ENCODE peak calls at places on chromosomes 4 and X, in six cellular contexts. V is kidney, D is pancreas, F is adrenal gland, S is psoas muscle, K is ovary. R is an unnamed sample. For H3K4me1, the result is how much of the 10 kb centered on the place peaks cover.

GRCh38 chrX:134513091-134513490 is 53.1 kb downstream of the HPRT1 start:
- DNase-seq in V (no peak), D (no peak), F (no peak), S (no peak), K (no peak), R (no peak)

GRCh38 chrX:11531226-11531625 is 134.5 kb downstream of the ARHGAP6 start:
- DNase-seq in V (no peak), D (no peak), F (no peak), S (no peak), K (no peak), R (no peak)

GRCh38 chr4:107060388-107060787 is 24.3 kb upstream of the DKK2 start:
- DNase-seq in V (no peak), D (no peak), F (no peak), S (no peak), K (no peak), R (no peak)

GRCh38 chr4:158850800-158851644 is 82.2 kb downstream of the FNIP2 start:
- DNase-seq in V (no peak), D (no peak), F (no peak), S (no peak), K (no peak), R (no peak)

GRCh38 chr4:149077142-149077541 is 634.9 kb upstream of the NR3C2 start:
- DNase-seq in V (no peak), D (no peak), F (no peak), S (no peak), K (no peak), R (no peak)

GRCh38 chrX:40173662-40174593 is 76.2 kb upstream of the BCOR start:
- DNase-seq in V (no peak), D (peak), F (peak), S (peak), K (peak), R (peak)

GRCh38 chr4:99832313-99832712 is 15.7 kb downstream of the DAPP1 start:
- DNase-seq in V (no peak), D (no peak), F (no peak), S (no peak), K (no peak), R (no peak)

GRCh38 chrX:19852014-19853005 is 35.1 kb downstream of the SH3KBP1 start:
- DNase-seq in V (no peak), D (no peak), F (peak), S (no peak), K (no peak), R (no peak)

GRCh38 chrX:2320580-2321327 is 180.0 kb downstream of the DHRSX start:
- DNase-seq in V (no peak), D (peak), F (peak), S (peak), K (no peak), R (peak)

GRCh38 chr4:26362745-26363439 is 42.1 kb downstream of the RBPJ start:
- DNase-seq in V (no peak), D (no peak), F (no peak), S (no peak), K (no peak), R (no peak)

GRCh38 chr4:120926358-120927025 is 4.0 kb upstream of the PRDM5 start:
- DNase-seq in V (no peak), D (no peak), F (no peak), S (no peak), K (no peak), R (no peak)

GRCh38 chr4:176448761-176449160 is 129.0 kb downstream of the SPCS3 start:
- DNase-seq in V (no peak), D (no peak), F (no peak), S (no peak), K (no peak), R (no peak)

GRCh38 chrX:86047174-86047991 is at the start of gene CHM:
- DNase-seq in V (peak), D (peak), F (peak), S (peak), K (peak), R (peak)

GRCh38 chr4:110449947-110450346 is 26.0 kb upstream of the ENPEP start:
- DNase-seq in V (no peak), D (no peak), F (no peak), S (no peak), K (no peak), R (no peak)

GRCh38 chr4:177393236-177393635 is 49.0 kb downstream of the AGA start:
- DNase-seq in V (no peak), D (no peak), F (no peak), S (no peak), K (no peak), R (no peak)

GRCh38 chr4:108060164-108060563 is 70.5 kb downstream of the HADH start:
- DNase-seq in V (no peak), D (no peak), F (peak), S (no peak), K (no peak), R (no peak)

GRCh38 chr4:37737456-37737855 is 51.3 kb upstream of the RELL1 start:
- DNase-seq in V (no peak), D (no peak), F (no peak), S (no peak), K (no peak), R (no peak)

GRCh38 chrX:49171752-49172279 is at the start of gene PLP2:
- DNase-seq in V (peak), D (peak), F (peak), S (peak), K (peak), R (peak)

GRCh38 chrX:10072786-10073568 is 83.8 kb upstream of the CLCN4 start:
- DNase-seq in V (no peak), D (no peak), F (no peak), S (no peak), K (no peak), R (no peak)

GRCh38 chr4:88010921-88011320 is 3.5 kb downstream of the PKD2 start:
- DNase-seq in V (no peak), D (no peak), F (no peak), S (no peak), K (no peak), R (no peak)

GRCh38 chrX:150792949-150793527 is 99.8 kb downstream of the MTMR1 start:
- DNase-seq in V (no peak), D (no peak), F (no peak), S (no peak), K (no peak), R (no peak)

GRCh38 chr4:158837527-158838141 is 68.8 kb downstream of the FNIP2 start:
- DNase-seq in V (no peak), D (peak), F (no peak), S (no peak), K (no peak), R (no peak)

GRCh38 chr4:185587444-185588161 is 52.3 kb upstream of the PDLIM3 start:
- DNase-seq in V (peak), D (no peak), F (no peak), S (peak), K (no peak), R (peak)

GRCh38 chr4:98673282-98673644 is 14.9 kb upstream of the TSPAN5 start:
- DNase-seq in V (no peak), D (no peak), F (no peak), S (no peak), K (no peak), R (no peak)

GRCh38 chr4:156583265-156583664 is 388.3 kb downstream of the PDGFC start:
- DNase-seq in V (no peak), D (no peak), F (no peak), S (no peak), K (no peak), R (no peak)

GRCh38 chr4:65670331-65671031 is at the start of gene EPHA5:
- DNase-seq in V (peak), D (peak), F (peak), S (peak), K (peak), R (peak)

GRCh38 chr4:116603096-116603495 is 482.3 kb downstream of the TRAM1L1 start:
- DNase-seq in V (no peak), D (no peak), F (no peak), S (no peak), K (no peak), R (no peak)

GRCh38 chr4:26424143-26424542 is 66.1 kb downstream of the CCKAR start:
- DNase-seq in V (no peak), D (no peak), F (no peak), S (no peak), K (no peak), R (no peak)

GRCh38 chrX:134671207-134671750 is 13.0 kb upstream of the PLAC1 start:
- DNase-seq in V (no peak), D (no peak), F (no peak), S (no peak), K (no peak), R (no peak)

GRCh38 chr4:18593297-18594002 is 571.9 kb upstream of the LCORL start:
- DNase-seq in V (no peak), D (peak), F (peak), S (no peak), K (peak), R (no peak)

GRCh38 chr4:55879224-55879623 is 25.8 kb downstream of the EXOC1 start:
- DNase-seq in V (no peak), D (no peak), F (no peak), S (no peak), K (no peak), R (no peak)

GRCh38 chr4:134812611-134813010 is 611.0 kb upstream of the PABPC4L start:
- DNase-seq in V (no peak), D (no peak), F (no peak), S (no peak), K (no peak), R (no peak)

GRCh38 chrX:72304877-72305276 is 837 bp downstream of the CITED1 start:
- DNase-seq in V (no peak), D (no peak), F (no peak), S (no peak), K (no peak), R (no peak)

GRCh38 chrX:2609431-2610238 is 81.5 kb upstream of the CD99 start:
- DNase-seq in V (no peak), D (no peak), F (no peak), S (no peak), K (no peak), R (peak)

GRCh38 chr4:7244343-7244680 is 52.0 kb downstream of the SORCS2 start:
- DNase-seq in V (peak), D (no peak), F (no peak), S (no peak), K (no peak), R (no peak)

GRCh38 chr4:72255269-72255668 is 223.5 kb downstream of the NPFFR2 start:
- DNase-seq in V (no peak), D (no peak), F (no peak), S (no peak), K (no peak), R (no peak)

GRCh38 chrX:74383611-74384010 is 37.7 kb upstream of the SLC16A2 start:
- DNase-seq in V (no peak), D (peak), F (peak), S (no peak), K (peak), R (no peak)
- TF ChIP-seq CTCF in V (peak), D (peak), F (peak), S (peak), K (no peak), R (peak)

GRCh38 chr4:173370130-173370476 is 651 bp upstream of the SAP30 start:
- DNase-seq in V (peak), D (peak), F (peak), S (peak), K (peak), R (peak)

GRCh38 chr4:173371292-173372192 is 788 bp downstream of the SAP30 start:
- DNase-seq in V (peak), D (peak), F (peak), S (peak), K (peak), R (peak)

GRCh38 chr4:173367946-173368345 is 2.8 kb upstream of the SAP30 start:
- DNase-seq in V (no peak), D (no peak), F (no peak), S (no peak), K (no peak), R (no peak)

GRCh38 chr4:173367285-173367684 is 3.5 kb upstream of the SAP30 start:
- DNase-seq in V (no peak), D (no peak), F (no peak), S (no peak), K (no peak), R (no peak)

GRCh38 chr4:173370477-173371291 is at the start of gene SAP30:
- DNase-seq in V (peak), D (peak), F (peak), S (peak), K (peak), R (peak)
- H3K4me1 ChIP-seq in V (under half), D (under half), F (under half), S (under half), K (under half), R (under half)

DNA sequence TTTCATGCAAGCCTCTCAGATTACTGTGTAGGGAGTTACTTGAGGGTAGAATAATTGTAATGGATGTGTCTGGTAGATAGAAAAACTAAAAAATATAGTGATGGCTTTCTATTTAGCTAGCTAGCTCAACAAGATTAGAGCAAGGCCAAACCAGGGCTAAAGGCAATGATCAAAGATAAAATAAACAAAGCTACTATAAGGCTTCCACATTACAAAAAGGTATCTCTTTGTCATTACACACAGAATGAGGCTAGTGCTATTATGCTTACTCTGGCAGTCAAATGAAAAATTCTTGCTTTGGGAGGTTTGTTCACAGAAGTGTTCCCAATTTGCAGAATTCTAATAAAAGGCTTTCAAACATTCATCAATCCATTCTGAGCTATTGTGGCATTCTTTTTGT is 121.6 kb upstream of the HTR2C start:
- DNase-seq in V (no peak), D (no peak), F (no peak), S (no peak), K (no peak), R (no peak)
- H3K4me3 ChIP-seq in V (no peak), D (no peak), F (no peak), S (no peak), K (no peak), R (no peak)

GRCh38 chrX:13898084-13898483 is 81.2 kb upstream of the GPM6B start:
- DNase-seq in V (no peak), D (no peak), F (peak), S (no peak), K (no peak), R (peak)
- TF ChIP-seq CTCF in V (no peak), D (no peak), F (no peak), S (no peak), K (no peak), R (no peak)

GRCh38 chr4:123170843-123171242 is 225.8 kb upstream of the SPRY1 start:
- DNase-seq in V (no peak), D (no peak), F (no peak), S (no peak), K (no peak), R (no peak)
- H3K4me1 ChIP-seq in V (under half), D (under half), F (under half), S (under half), K (under half), R (under half)

GRCh38 chrX:17859609-17860178 is 1.4 kb downstream of the RAI2 start:
- DNase-seq in V (peak), D (peak), F (no peak), S (no peak), K (peak), R (no peak)

GRCh38 chrX:17860811-17861495 is at the start of gene RAI2:
- DNase-seq in V (peak), D (peak), F (peak), S (peak), K (peak), R (peak)

GRCh38 chrX:17860179-17860780 is 818 bp downstream of the RAI2 start:
- DNase-seq in V (peak), D (no peak), F (peak), S (no peak), K (peak), R (no peak)

DNA sequence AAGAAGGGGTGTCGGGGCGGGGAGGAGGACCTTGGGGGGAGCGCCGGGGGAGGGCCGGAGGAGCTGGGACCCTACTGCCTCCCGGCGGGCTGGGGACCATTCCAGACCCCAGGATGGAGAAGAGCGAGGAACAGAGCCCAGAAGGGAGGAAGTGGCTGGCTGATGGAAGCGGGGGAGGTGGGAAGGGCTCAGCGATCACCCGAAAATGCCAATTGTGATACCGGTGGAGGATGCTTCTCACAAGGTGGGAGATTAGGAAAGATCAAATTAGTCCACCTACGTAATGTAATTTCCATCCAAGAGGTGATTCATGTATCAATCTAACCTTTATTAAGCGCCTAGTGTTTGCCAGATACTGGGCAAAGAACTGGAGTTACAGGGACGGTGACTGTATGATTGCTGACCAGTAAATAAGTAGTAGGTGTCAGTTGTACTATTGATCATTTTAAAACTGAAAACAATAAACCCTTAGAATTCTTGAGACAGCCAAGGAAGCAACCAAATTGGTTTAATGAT is 456 bp upstream of the RAI2 start:
- DNase-seq in V (no peak), D (no peak), F (no peak), S (peak), K (no peak), R (no peak)
- H3K4me3 ChIP-seq in V (no peak), D (peak), F (no peak), S (peak), K (peak), R (peak)

GRCh38 chrX:76850851-76851250 is 423.3 kb downstream of the MAGEE1 start:
- DNase-seq in V (no peak), D (no peak), F (no peak), S (no peak), K (no peak), R (no peak)
- TF ChIP-seq CTCF in V (no peak), D (no peak), F (no peak), S (no peak), K (no peak), R (no peak)

R was measured in heart left ventricle.